ENCODE peak calls at places on chromosomes 3 and 15, in four cellular contexts. D, H, B and L are unnamed samples.

GRCh38 chr15:44882499-44882968 is 74.0 kb upstream of the TERB2 start:
- DNase-seq in H (peak), B (no peak), D (no peak), L (no peak)

GRCh38 chr15:79432345-79433311 is 492 bp downstream of the MINAR1 start:
- DNase-seq in H (no peak), B (no peak), D (no peak), L (no peak)

GRCh38 chr3:129554356-129555120 is 11.6 kb downstream of the H1-8 start:
- DNase-seq in D (peak), B (peak), H (no peak), L (no peak)

GRCh38 chr3:9224490-9224889 is 25.0 kb downstream of the SRGAP3 start:
- DNase-seq in B (no peak), H (peak), D (peak), L (no peak)

GRCh38 chr3:150248865-150249360 is 159.2 kb upstream of the TSC22D2 start:
- DNase-seq in B (no peak), D (no peak), H (no peak), L (no peak)

GRCh38 chr15:53910236-53910849 is 67.9 kb upstream of the UNC13C start:
- DNase-seq in D (no peak), H (no peak), B (no peak), L (no peak)

GRCh38 chr3:50120364-50121095 is 31.8 kb downstream of the RBM5 start:
- DNase-seq in B (no peak), H (no peak), D (no peak), L (no peak)

GRCh38 chr3:72663429-72663828 is 184.8 kb downstream of the SHQ1 start:
- DNase-seq in D (peak), B (no peak), H (no peak), L (no peak)

GRCh38 chr15:23628612-23629233 is 18.9 kb downstream of the MAGEL2 start:
- DNase-seq in D (no peak), B (no peak), H (no peak), L (no peak)

GRCh38 chr3:9779721-9780450 is 10.1 kb upstream of the CAMK1 start:
- DNase-seq in D (no peak), H (peak), B (no peak), L (no peak)

GRCh38 chr3:53166781-53167291 is 5.8 kb downstream of the PRKCD start:
- DNase-seq in D (no peak), H (no peak), B (no peak), L (no peak)

GRCh38 chr3:55875137-55875536 is 388.0 kb upstream of the WNT5A start:
- DNase-seq in B (no peak), H (no peak), D (no peak), L (no peak)

GRCh38 chr3:189455796-189456195 is 175.4 kb upstream of the TP63 start:
- DNase-seq in H (no peak), D (no peak), B (no peak), L (no peak)

GRCh38 chr3:150225986-150226385 is 182.1 kb upstream of the TSC22D2 start:
- DNase-seq in D (no peak), B (no peak), H (no peak), L (no peak)

GRCh38 chr15:31077181-31077580 is 24.3 kb downstream of the TRPM1 start:
- DNase-seq in D (peak), B (no peak), H (no peak), L (peak)

GRCh38 chr3:18211116-18211515 is 214.0 kb downstream of the SATB1 start:
- DNase-seq in H (no peak), B (no peak), D (no peak), L (no peak)

GRCh38 chr15:78788261-78788660 is 23.0 kb downstream of the ADAMTS7 start:
- DNase-seq in B (no peak), D (no peak), H (no peak), L (no peak)

GRCh38 chr15:47756872-47757271 is 39.6 kb downstream of the SEMA6D start:
- DNase-seq in B (no peak), H (no peak), D (no peak), L (no peak)

GRCh38 chr15:62559049-62559733 is 394.1 kb upstream of the C2CD4B start:
- DNase-seq in H (no peak), D (no peak), B (no peak), L (no peak)

GRCh38 chr3:21509706-21510105 is 241.3 kb downstream of the ZNF385D start:
- DNase-seq in H (no peak), B (no peak), D (no peak), L (no peak)

GRCh38 chr3:59106085-59106629 is 56.3 kb upstream of the CFAP20DC start:
- DNase-seq in H (no peak), B (no peak), D (no peak), L (no peak)

GRCh38 chr3:2929574-2929973 is 180.6 kb downstream of the IL5RA start:
- DNase-seq in H (no peak), D (no peak), B (no peak), L (no peak)

GRCh38 chr3:114850913-114851312 is 296.2 kb downstream of the ZBTB20 start:
- DNase-seq in H (no peak), D (no peak), B (no peak), L (no peak)

GRCh38 chr3:53092942-53093341 is 37.3 kb downstream of the RFT1 start:
- DNase-seq in B (no peak), H (no peak), D (no peak), L (no peak)

GRCh38 chr3:132652640-132653270 is 6.9 kb downstream of the ACAD11 start:
- DNase-seq in H (no peak), B (no peak), D (no peak), L (no peak)

GRCh38 chr3:175146258-175146657 is 287.1 kb downstream of the NAALADL2 start:
- DNase-seq in D (peak), B (no peak), H (no peak), L (peak)

GRCh38 chr3:115695081-115695480 is 71.8 kb downstream of the GAP43 start:
- DNase-seq in D (no peak), H (no peak), B (no peak), L (no peak)

GRCh38 chr3:27500986-27501385 is 16.8 kb upstream of the SLC4A7 start:
- DNase-seq in D (no peak), H (no peak), B (no peak), L (no peak)

GRCh38 chr3:136818851-136819783 is at the start of gene SLC35G2:
- DNase-seq in D (peak), B (peak), H (peak), L (peak)

GRCh38 chr3:196753201-196753600 is 13.5 kb downstream of the PAK2 start:
- DNase-seq in H (no peak), D (no peak), B (no peak), L (no peak)

GRCh38 chr3:125229168-125229567 is 16.6 kb upstream of the SLC12A8 start:
- DNase-seq in B (no peak), H (no peak), D (no peak), L (no peak)

GRCh38 chr15:101522621-101523559 is 33.4 kb upstream of the PCSK6 start:
- DNase-seq in B (no peak), D (no peak), H (no peak), L (no peak)

GRCh38 chr3:155323063-155323666 is 29.7 kb upstream of the STRIT1 start:
- DNase-seq in B (peak), H (peak), D (peak), L (peak)

GRCh38 chr3:10445561-10445960 is 59.8 kb downstream of the ATP2B2 start:
- DNase-seq in B (no peak), D (no peak), H (no peak), L (no peak)

GRCh38 chr15:66883322-66883911 is 181.4 kb downstream of the SMAD6 start:
- DNase-seq in D (peak), H (no peak), B (no peak), L (no peak)

GRCh38 chr3:52393131-52393807 is 51.6 kb downstream of the SEMA3G start:
- DNase-seq in H (no peak), B (no peak), D (no peak), L (no peak)

GRCh38 chr3:48402281-48402732 is 27.6 kb downstream of the PLXNB1 start:
- DNase-seq in H (peak), B (no peak), D (no peak), L (no peak)